ENCODE peak calls at places on chromosome 20, in eight cellular contexts. R is HCT116, M is PC-9, V is GM23338, D is hepatocyte, J is OCI-LY7, G is MM.1S, L is SK-N-SH. H is an unnamed sample.

GRCh38 chr20:62926229-62927127 is at the start of gene DIDO1:
- DNase-seq in R (peak; percentile 69), M (peak; percentile 73), V (peak; percentile 90), D (peak; percentile 97), J (peak; percentile 93), G (peak; percentile 94), L (peak; percentile 99), H (peak; percentile 91)

GRCh38 chr20:3101737-3102574 is 17.4 kb upstream of the AVP start:
- DNase-seq in R (no peak), M (no peak), V (no peak), D (no peak), J (no peak), G (peak; percentile 96), L (no peak), H (no peak)

GRCh38 chr20:25280051-25280573 is 32.2 kb downstream of the PYGB start:
- DNase-seq in R (no peak), M (no peak), V (no peak), D (no peak), J (peak; percentile 40), G (no peak), L (peak; percentile 60), H (no peak)

GRCh38 chr20:45503430-45503829 is 12.0 kb downstream of the SPINT3 start:
- DNase-seq in R (no peak), M (peak; percentile 38), V (no peak), D (no peak), J (no peak), G (no peak), L (no peak), H (peak; percentile 17)

GRCh38 chr20:57124346-57124745 is 142.1 kb downstream of the BMP7 start:
- DNase-seq in R (no peak), M (no peak), V (no peak), D (no peak), J (no peak), G (no peak), L (no peak), H (no peak)

GRCh38 chr20:16537025-16537665 is 36.1 kb downstream of the KIF16B start:
- DNase-seq in R (no peak), M (no peak), V (no peak), D (no peak), J (no peak), G (no peak), L (no peak), H (no peak)

GRCh38 chr20:58086763-58087566 is 141.5 kb downstream of the ANKRD60 start:
- DNase-seq in R (peak; percentile 16), M (peak; percentile 52), V (peak; percentile 80), D (peak; percentile 64), J (peak; percentile 42), G (no peak), L (peak; percentile 76), H (peak; percentile 89)

GRCh38 chr20:13341737-13342393 is 120.8 kb downstream of the ISM1 start:
- DNase-seq in R (no peak), M (no peak), V (no peak), D (no peak), J (no peak), G (no peak), L (no peak), H (no peak)

GRCh38 chr20:53806683-53807401 is 213.2 kb upstream of the ZNF217 start:
- DNase-seq in R (no peak), M (no peak), V (peak; percentile 44), D (no peak), J (no peak), G (no peak), L (no peak), H (no peak)

GRCh38 chr20:53810661-53811355 is 217.2 kb upstream of the ZNF217 start:
- DNase-seq in R (no peak), M (no peak), V (no peak), D (no peak), J (no peak), G (no peak), L (no peak), H (no peak)

GRCh38 chr20:53809242-53809641 is 215.6 kb upstream of the ZNF217 start:
- DNase-seq in R (no peak), M (no peak), V (no peak), D (no peak), J (no peak), G (no peak), L (no peak), H (no peak)

GRCh38 chr20:53809728-53810365 is 216.2 kb upstream of the ZNF217 start:
- DNase-seq in R (no peak), M (no peak), V (no peak), D (no peak), J (no peak), G (no peak), L (no peak), H (peak; percentile 67)

DNA sequence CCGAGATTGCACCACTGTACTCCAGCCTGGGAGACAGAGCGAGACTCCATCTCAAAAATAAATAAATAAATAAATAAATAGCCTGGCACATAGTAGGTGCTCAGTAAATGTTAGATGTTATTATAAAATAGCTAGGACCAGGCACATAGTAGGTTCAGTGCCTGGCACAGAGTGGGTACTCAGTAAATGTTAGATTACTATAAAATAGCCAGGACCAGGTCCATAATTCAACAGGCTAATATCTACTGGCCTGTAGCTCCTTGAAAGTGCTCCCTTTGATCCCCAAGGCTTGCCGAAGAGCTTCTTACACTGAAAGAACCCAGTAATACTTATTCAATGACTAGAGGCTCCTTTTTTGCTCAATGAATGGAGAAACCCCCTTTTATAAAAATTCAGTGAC is 215.1 kb upstream of the ZNF217 start:
- DNase-seq in R (no peak), M (no peak), V (no peak), D (no peak), J (no peak), G (no peak), L (no peak), H (no peak)
- H3K9me2 ChIP-seq in R (no peaks in the 10 kb centered on the region), M (no peaks in the 10 kb centered on the region), V (no peaks in the 10 kb centered on the region), D (no peaks in the 10 kb centered on the region), J (no peaks in the 10 kb centered on the region), G (no peaks in the 10 kb centered on the region), L (no peaks in the 10 kb centered on the region), H (no peaks in the 10 kb centered on the region)

GRCh38 chr20:51752343-51752951 is 15.7 kb downstream of the ATP9A start:
- DNase-seq in R (no peak), M (peak; percentile 85), V (no peak), D (peak; percentile 29), J (no peak), G (no peak), L (no peak), H (peak; percentile 97)
- H3K4me3 ChIP-seq in R (peak overlapping the region; percentile 23), M (peak overlapping the region; percentile 26), V (no peak overlapping the region), D (no peak overlapping the region), J (no peak overlapping the region), G (no peak overlapping the region), L (no peak overlapping the region), H (peak overlapping the region; percentile 14)

GRCh38 chr20:33259371-33259770 is 23.6 kb downstream of the BPIFA1 start:
- DNase-seq in R (no peak), M (no peak), V (no peak), D (no peak), J (no peak), G (no peak), L (no peak), H (no peak)

GRCh38 chr20:33263784-33264183 is 19.2 kb upstream of the BPIFB1 start:
- DNase-seq in R (no peak), M (no peak), V (no peak), D (no peak), J (no peak), G (no peak), L (no peak), H (no peak)

GRCh38 chr20:33262658-33263065 is 20.4 kb upstream of the BPIFB1 start:
- DNase-seq in R (peak; percentile 62), M (peak; percentile 66), V (peak; percentile 85), D (peak; percentile 86), J (peak; percentile 35), G (no peak), L (peak; percentile 52), H (peak; percentile 74)

GRCh38 chr20:33257237-33257636 is 21.4 kb downstream of the BPIFA1 start:
- DNase-seq in R (no peak), M (no peak), V (no peak), D (no peak), J (no peak), G (no peak), L (no peak), H (no peak)

GRCh38 chr20:33261465-33261864 is 21.5 kb upstream of the BPIFB1 start:
- DNase-seq in R (no peak), M (no peak), V (peak; percentile 27), D (no peak), J (no peak), G (no peak), L (no peak), H (no peak)
- TF ChIP-seq CTCF in R (no peak), M (no peak), V (no peak), D (no peak), J (peak; percentile 28), G (no peak), L (no peak), H (no peak)

GRCh38 chr20:46657137-46657536 is 5.9 kb upstream of the SLC13A3 start:
- DNase-seq in R (no peak), M (no peak), V (no peak), D (no peak), J (no peak), G (no peak), L (no peak), H (no peak)
- H3K9me2 ChIP-seq in R (no peaks in the 10 kb centered on the region), M (no peaks in the 10 kb centered on the region), V (peaks cover 2% of the 10 kb centered on the region), D (no peaks in the 10 kb centered on the region), J (no peaks in the 10 kb centered on the region), G (no peaks in the 10 kb centered on the region), L (no peaks in the 10 kb centered on the region), H (no peaks in the 10 kb centered on the region)

H was measured in PC-3.